ENCODE peak calls at places on chromosomes 13 and 19, in six cellular contexts. One of them, this sample, is unnamed.

GRCh38 chr19:9986787-9987281 is 23.5 kb downstream of the COL5A3 start:
- DNase-seq in SK-N-SH: no peak
- DNase-seq in PC-3: no peak
- DNase-seq in HCT116: no peak
- DNase-seq in neural progenitor cell: peak
- DNase-seq in OCI-LY7: no peak
- DNase-seq in this sample: no peak

GRCh38 chr13:113546571-113547247 is 37.8 kb upstream of the TFDP1 start:
- DNase-seq in OCI-LY7: no peak
- DNase-seq in neural progenitor cell: no peak
- DNase-seq in HCT116: no peak
- DNase-seq in PC-3: no peak
- DNase-seq in SK-N-SH: no peak
- DNase-seq in this sample: no peak

GRCh38 chr19:1266818-1267440 is 2.2 kb upstream of the CIRBP start:
- DNase-seq in OCI-LY7: peak
- DNase-seq in PC-3: peak
- DNase-seq in SK-N-SH: peak
- DNase-seq in neural progenitor cell: peak
- DNase-seq in HCT116: no peak
- DNase-seq in this sample: peak

GRCh38 chr19:2888739-2889224 is 11.9 kb upstream of the ZNF57 start:
- DNase-seq in PC-3: no peak
- DNase-seq in OCI-LY7: peak
- DNase-seq in HCT116: no peak
- DNase-seq in neural progenitor cell: no peak
- DNase-seq in SK-N-SH: no peak
- DNase-seq in this sample: no peak

GRCh38 chr13:109743706-109744453 is 42.5 kb downstream of the IRS2 start:
- DNase-seq in PC-3: peak
- DNase-seq in SK-N-SH: peak
- DNase-seq in neural progenitor cell: no peak
- DNase-seq in HCT116: no peak
- DNase-seq in OCI-LY7: peak
- DNase-seq in this sample: peak

GRCh38 chr13:102948006-102948405 is 102.2 kb downstream of the ERCC5 start:
- DNase-seq in OCI-LY7: no peak
- DNase-seq in PC-3: peak
- DNase-seq in neural progenitor cell: peak
- DNase-seq in SK-N-SH: no peak
- DNase-seq in HCT116: no peak
- DNase-seq in this sample: peak

GRCh38 chr13:45297456-45298205 is 43.4 kb downstream of the TPT1 start:
- DNase-seq in HCT116: no peak
- DNase-seq in PC-3: no peak
- DNase-seq in SK-N-SH: no peak
- DNase-seq in OCI-LY7: no peak
- DNase-seq in neural progenitor cell: no peak
- DNase-seq in this sample: no peak

GRCh38 chr19:28727133-28727834 is 485.7 kb downstream of the UQCRFS1 start:
- DNase-seq in SK-N-SH: peak
- DNase-seq in HCT116: no peak
- DNase-seq in PC-3: no peak
- DNase-seq in neural progenitor cell: peak
- DNase-seq in OCI-LY7: no peak
- DNase-seq in this sample: no peak

GRCh38 chr19:45468159-45468651 is 409 bp downstream of the FOSB start:
- DNase-seq in neural progenitor cell: peak
- DNase-seq in PC-3: no peak
- DNase-seq in HCT116: no peak
- DNase-seq in SK-N-SH: no peak
- DNase-seq in OCI-LY7: peak
- DNase-seq in this sample: peak

GRCh38 chr13:24280722-24281121 is 28.7 kb upstream of the C1QTNF9 start:
- DNase-seq in neural progenitor cell: no peak
- DNase-seq in OCI-LY7: no peak
- DNase-seq in PC-3: no peak
- DNase-seq in SK-N-SH: no peak
- DNase-seq in HCT116: no peak
- DNase-seq in this sample: no peak

GRCh38 chr19:51096473-51097165 is 11.6 kb downstream of the CTU1 start:
- DNase-seq in OCI-LY7: no peak
- DNase-seq in neural progenitor cell: peak
- DNase-seq in PC-3: peak
- DNase-seq in SK-N-SH: no peak
- DNase-seq in HCT116: peak
- DNase-seq in this sample: no peak

GRCh38 chr13:51502206-51502651 is 49.4 kb upstream of the INTS6 start:
- DNase-seq in HCT116: no peak
- DNase-seq in neural progenitor cell: no peak
- DNase-seq in PC-3: no peak
- DNase-seq in SK-N-SH: no peak
- DNase-seq in OCI-LY7: no peak
- DNase-seq in this sample: no peak

GRCh38 chr13:112062619-112063308 is 4.2 kb upstream of the SOX1 start:
- DNase-seq in neural progenitor cell: peak
- DNase-seq in HCT116: no peak
- DNase-seq in PC-3: no peak
- DNase-seq in SK-N-SH: peak
- DNase-seq in OCI-LY7: no peak
- DNase-seq in this sample: no peak

GRCh38 chr19:3146677-3147100 is 10.9 kb downstream of the GNA15 start:
- DNase-seq in SK-N-SH: peak
- DNase-seq in HCT116: no peak
- DNase-seq in neural progenitor cell: peak
- DNase-seq in PC-3: peak
- DNase-seq in OCI-LY7: peak
- DNase-seq in this sample: no peak

GRCh38 chr13:32267836-32268439 is 47.2 kb downstream of the ZAR1L start:
- DNase-seq in PC-3: peak
- DNase-seq in OCI-LY7: peak
- DNase-seq in HCT116: peak
- DNase-seq in neural progenitor cell: peak
- DNase-seq in SK-N-SH: no peak
- DNase-seq in this sample: peak

GRCh38 chr13:31947105-31947504 is 84.5 kb upstream of the FRY start:
- DNase-seq in neural progenitor cell: peak
- DNase-seq in SK-N-SH: no peak
- DNase-seq in HCT116: no peak
- DNase-seq in OCI-LY7: no peak
- DNase-seq in PC-3: no peak
- DNase-seq in this sample: no peak

GRCh38 chr13:68261105-68261504 is 1031.0 kb upstream of the PCDH9 start:
- DNase-seq in PC-3: no peak
- DNase-seq in neural progenitor cell: peak
- DNase-seq in OCI-LY7: no peak
- DNase-seq in SK-N-SH: no peak
- DNase-seq in HCT116: no peak
- DNase-seq in this sample: no peak

GRCh38 chr19:55597493-55597892 is 1.8 kb downstream of the FIZ1 start:
- DNase-seq in PC-3: no peak
- DNase-seq in SK-N-SH: peak
- DNase-seq in OCI-LY7: no peak
- DNase-seq in neural progenitor cell: no peak
- DNase-seq in HCT116: no peak
- DNase-seq in this sample: no peak

GRCh38 chr13:63435668-63436275 is 2020.1 kb upstream of the PCDH20 start:
- DNase-seq in PC-3: peak
- DNase-seq in OCI-LY7: no peak
- DNase-seq in neural progenitor cell: no peak
- DNase-seq in HCT116: peak
- DNase-seq in SK-N-SH: no peak
- DNase-seq in this sample: peak

GRCh38 chr13:41495044-41495443 is 37.7 kb downstream of the RGCC start:
- DNase-seq in OCI-LY7: no peak
- DNase-seq in SK-N-SH: no peak
- DNase-seq in HCT116: no peak
- DNase-seq in PC-3: no peak
- DNase-seq in neural progenitor cell: peak
- DNase-seq in this sample: no peak

GRCh38 chr13:92896842-92897241 is 329.8 kb upstream of the GPC6 start:
- DNase-seq in HCT116: no peak
- DNase-seq in OCI-LY7: peak
- DNase-seq in PC-3: peak
- DNase-seq in SK-N-SH: peak
- DNase-seq in neural progenitor cell: peak
- DNase-seq in this sample: peak

GRCh38 chr19:28482221-28482620 is 730.7 kb downstream of the UQCRFS1 start:
- DNase-seq in neural progenitor cell: no peak
- DNase-seq in PC-3: no peak
- DNase-seq in OCI-LY7: no peak
- DNase-seq in HCT116: no peak
- DNase-seq in SK-N-SH: no peak
- DNase-seq in this sample: no peak

GRCh38 chr13:111202745-111203144 is 87.6 kb downstream of the ARHGEF7 start:
- DNase-seq in OCI-LY7: peak
- DNase-seq in PC-3: peak
- DNase-seq in SK-N-SH: peak
- DNase-seq in HCT116: peak
- DNase-seq in neural progenitor cell: no peak
- DNase-seq in this sample: peak

GRCh38 chr19:51027126-51027806 is 850 bp upstream of the KLK11 start:
- DNase-seq in SK-N-SH: peak
- DNase-seq in PC-3: no peak
- DNase-seq in neural progenitor cell: no peak
- DNase-seq in HCT116: no peak
- DNase-seq in OCI-LY7: no peak
- DNase-seq in this sample: no peak

GRCh38 chr19:33505168-33505567 is 16.4 kb downstream of the PEPD start:
- DNase-seq in PC-3: no peak
- DNase-seq in OCI-LY7: no peak
- DNase-seq in SK-N-SH: no peak
- DNase-seq in HCT116: no peak
- DNase-seq in neural progenitor cell: peak
- DNase-seq in this sample: no peak

GRCh38 chr19:42277821-42278809 is 9.1 kb downstream of the CIC start:
- DNase-seq in neural progenitor cell: no peak
- DNase-seq in OCI-LY7: no peak
- DNase-seq in PC-3: no peak
- DNase-seq in SK-N-SH: peak
- DNase-seq in HCT116: no peak
- DNase-seq in this sample: peak

GRCh38 chr13:23695711-23696512 is 125.7 kb downstream of the TNFRSF19 start:
- DNase-seq in SK-N-SH: no peak
- DNase-seq in PC-3: no peak
- DNase-seq in HCT116: no peak
- DNase-seq in OCI-LY7: peak
- DNase-seq in neural progenitor cell: no peak
- DNase-seq in this sample: no peak

GRCh38 chr13:100495455-100495854 is 93.1 kb downstream of the GGACT start:
- DNase-seq in PC-3: no peak
- DNase-seq in neural progenitor cell: no peak
- DNase-seq in SK-N-SH: no peak
- DNase-seq in OCI-LY7: no peak
- DNase-seq in HCT116: no peak
- DNase-seq in this sample: no peak

GRCh38 chr19:48588670-48589399 is 17.7 kb upstream of the SPACA4 start:
- DNase-seq in OCI-LY7: peak
- DNase-seq in HCT116: peak
- DNase-seq in neural progenitor cell: peak
- DNase-seq in SK-N-SH: peak
- DNase-seq in PC-3: peak
- DNase-seq in this sample: peak

GRCh38 chr19:15332311-15332996 is at the start of gene BRD4:
- DNase-seq in neural progenitor cell: peak
- DNase-seq in OCI-LY7: peak
- DNase-seq in HCT116: no peak
- DNase-seq in PC-3: peak
- DNase-seq in SK-N-SH: peak
- DNase-seq in this sample: peak

GRCh38 chr13:26038931-26039475 is 12.8 kb downstream of the SHISA2 start:
- DNase-seq in OCI-LY7: no peak
- DNase-seq in neural progenitor cell: no peak
- DNase-seq in HCT116: no peak
- DNase-seq in PC-3: no peak
- DNase-seq in SK-N-SH: no peak
- DNase-seq in this sample: no peak
- H2AFZ ChIP-seq in OCI-LY7: no peak
- H2AFZ ChIP-seq in neural progenitor cell: no peak
- H2AFZ ChIP-seq in HCT116: no peak
- H2AFZ ChIP-seq in PC-3: no peak
- H2AFZ ChIP-seq in SK-N-SH: no peak
- H2AFZ ChIP-seq in this sample: no peak

GRCh38 chr13:42816538-42816937 is 35.2 kb downstream of the FAM216B start:
- DNase-seq in HCT116: no peak
- DNase-seq in neural progenitor cell: no peak
- DNase-seq in SK-N-SH: no peak
- DNase-seq in PC-3: no peak
- DNase-seq in OCI-LY7: no peak
- DNase-seq in this sample: no peak
- TF ChIP-seq CTCF in HCT116: peak
- TF ChIP-seq CTCF in neural progenitor cell: peak
- TF ChIP-seq CTCF in SK-N-SH: peak
- TF ChIP-seq CTCF in PC-3: peak
- TF ChIP-seq CTCF in OCI-LY7: peak
- TF ChIP-seq CTCF in this sample: peak

DNA sequence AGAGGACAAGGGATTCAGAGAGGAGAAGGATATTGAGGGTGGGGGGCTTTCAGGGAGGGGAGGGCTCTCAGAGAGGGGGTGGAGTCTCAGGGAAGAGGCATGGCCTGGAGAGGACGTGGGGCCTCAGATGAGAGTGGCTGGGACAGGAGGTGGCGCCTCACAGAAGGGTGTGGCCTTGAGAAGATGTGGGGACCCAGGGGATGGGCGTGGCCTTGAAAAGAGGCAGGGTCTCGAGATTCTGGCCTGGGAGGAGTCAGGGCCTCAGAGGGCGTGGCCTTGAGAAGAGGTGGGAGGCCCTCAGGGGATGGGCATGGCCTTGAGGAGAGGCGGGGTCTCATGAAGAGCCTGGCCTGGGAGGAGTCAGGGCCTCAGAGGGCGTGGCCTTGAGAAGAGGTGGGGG is 23.7 kb upstream of the TNFSF14 start:
- DNase-seq in HCT116: no peak
- DNase-seq in OCI-LY7: peak
- DNase-seq in PC-3: no peak
- DNase-seq in neural progenitor cell: no peak
- DNase-seq in SK-N-SH: no peak
- DNase-seq in this sample: no peak
- TF ChIP-seq EZH2phosphoT487 in HCT116: no peak
- TF ChIP-seq EZH2phosphoT487 in OCI-LY7: no peak
- TF ChIP-seq EZH2phosphoT487 in PC-3: no peak
- TF ChIP-seq EZH2phosphoT487 in neural progenitor cell: no peak
- TF ChIP-seq EZH2phosphoT487 in SK-N-SH: no peak
- TF ChIP-seq EZH2phosphoT487 in this sample: no peak

DNA sequence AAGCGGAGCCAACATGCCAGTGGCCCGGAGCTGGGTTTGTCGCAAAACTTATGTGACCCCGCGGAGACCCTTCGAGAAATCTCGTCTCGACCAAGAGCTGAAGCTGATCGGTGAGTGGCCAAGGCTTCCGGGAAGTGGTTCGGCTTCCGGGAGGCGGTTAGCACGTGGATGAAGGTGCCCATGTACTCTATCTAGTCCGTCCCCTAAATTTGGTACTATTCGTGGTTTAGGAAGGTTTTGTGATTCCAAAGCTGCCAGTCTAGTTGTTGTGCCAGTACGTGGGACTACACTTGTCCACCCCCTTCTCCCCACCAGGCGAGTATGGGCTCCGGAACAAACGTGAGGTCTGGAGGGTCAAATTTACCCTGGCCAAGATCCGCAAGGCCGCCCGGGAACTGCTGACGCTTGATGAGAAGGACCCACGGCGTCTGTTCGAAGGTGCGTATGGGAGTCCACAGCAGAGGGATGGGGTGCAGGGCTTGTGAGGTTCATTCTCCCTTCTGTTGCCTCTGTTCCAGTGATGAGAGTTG is 579 bp downstream of the RPS9 start:
- DNase-seq in SK-N-SH: no peak
- DNase-seq in neural progenitor cell: no peak
- DNase-seq in PC-3: peak
- DNase-seq in HCT116: no peak
- DNase-seq in OCI-LY7: no peak
- DNase-seq in this sample: no peak
- H2AFZ ChIP-seq in SK-N-SH: no peak
- H2AFZ ChIP-seq in neural progenitor cell: no peak
- H2AFZ ChIP-seq in PC-3: no peak
- H2AFZ ChIP-seq in HCT116: no peak
- H2AFZ ChIP-seq in OCI-LY7: no peak
- H2AFZ ChIP-seq in this sample: no peak